ENCODE peak calls at places on chromosomes 6 and 20, in four cellular contexts. E is NCI-H1105 treated with DMSO at 0.1 percent for 48 hours; J is stimulated activated CD4-positive, alpha-beta T cell treated with anti-CD3 and anti-CD28 coated beads, Interleukin-1b, Interleukin-23, amount 100 ng/mL, for 1 hour; C is RCC 7860. T is an unnamed sample.

GRCh38 chr6:35019831-35020230 is 121.3 kb downstream of the TCP11 start:
- DNase-seq in E (no peak), J (no peak), C (no peak), T (no peak)

GRCh38 chr6:30533460-30534294 is 22.6 kb downstream of the GNL1 start:
- DNase-seq in E (no peak), J (no peak), C (no peak), T (no peak)

GRCh38 chr20:53438368-53438767 is 155.3 kb downstream of the ZNF217 start:
- DNase-seq in E (no peak), J (no peak), C (no peak), T (no peak)

GRCh38 chr6:5205877-5206840 is 54.6 kb downstream of the LYRM4 start:
- DNase-seq in E (no peak), J (no peak), C (no peak), T (no peak)

GRCh38 chr6:155828989-155829388 is 373.4 kb upstream of the NOX3 start:
- DNase-seq in E (no peak), J (no peak), C (no peak), T (no peak)

GRCh38 chr6:135088818-135089809 is 34.5 kb upstream of the HBS1L start:
- DNase-seq in E (no peak), J (no peak), C (no peak), T (peak; percentile 54)

GRCh38 chr6:72861935-72862432 is 240.1 kb downstream of the KCNQ5 start:
- DNase-seq in E (no peak), J (no peak), C (peak; percentile 11), T (no peak)

GRCh38 chr6:122289721-122290501 is 109.5 kb upstream of the HSF2 start:
- DNase-seq in E (peak; percentile 62), J (no peak), C (no peak), T (peak; percentile 34)

GRCh38 chr6:13302751-13303667 is 25.3 kb downstream of the TBC1D7 start:
- DNase-seq in E (no peak), J (no peak), C (peak; percentile 96), T (peak; percentile 79)

T was measured in RKO.